ENCODE peak calls at places on chromosomes 2 and 18, in ten cellular contexts. L is thoracic aorta, O is fibroblast of lung, Q is OCI-LY7, P is coronary artery, G is endodermal cell, M is choroid plexus epithelial cell, Z is neural progenitor cell, W is stomach, F is HCT116. K is an unnamed sample.

GRCh38 chr18:58955738-58956137 is 91.1 kb downstream of the ZNF532 start:
- DNase-seq in L (no peak), O (no peak), Q (no peak), P (no peak), G (no peak), M (no peak), Z (no peak), W (no peak), F (no peak), K (no peak)

GRCh38 chr18:29250843-29251242 is 1073.9 kb upstream of the CDH2 start:
- DNase-seq in L (no peak), O (no peak), Q (no peak), P (no peak), G (no peak), M (no peak), Z (no peak), W (no peak), F (no peak), K (no peak)

GRCh38 chr2:21356076-21356856 is 232.5 kb downstream of the TDRD15 start:
- DNase-seq in L (no peak), O (no peak), Q (no peak), P (no peak), G (no peak), M (no peak), Z (no peak), W (no peak), F (no peak), K (peak; percentile 42)

GRCh38 chr2:160210599-160211138 is 10.6 kb upstream of the ITGB6 start:
- DNase-seq in L (no peak), O (peak; percentile 46), Q (peak; percentile 71), P (no peak), G (peak; percentile 94), M (peak; percentile 76), Z (peak; percentile 80), W (peak; percentile 79), F (peak; percentile 68), K (no peak)

GRCh38 chr2:144379891-144380311 is 140.0 kb downstream of the ZEB2 start:
- DNase-seq in L (no peak), O (no peak), Q (no peak), P (no peak), G (no peak), M (no peak), Z (peak; percentile 19), W (no peak), F (no peak), K (no peak)

GRCh38 chr2:239561448-239562001 is 160.7 kb upstream of the HDAC4 start:
- DNase-seq in L (no peak), O (no peak), Q (no peak), P (peak; percentile 69), G (no peak), M (peak; percentile 69), Z (no peak), W (no peak), F (no peak), K (no peak)

GRCh38 chr18:31274915-31275314 is 43.0 kb upstream of the DSG1 start:
- DNase-seq in L (no peak), O (peak; percentile 69), Q (no peak), P (no peak), G (no peak), M (peak; percentile 74), Z (no peak), W (peak; percentile 76), F (peak; percentile 66), K (peak; percentile 41)

GRCh38 chr2:219368690-219369108 is 19.0 kb downstream of the DNPEP start:
- DNase-seq in L (no peak), O (peak; percentile 96), Q (no peak), P (no peak), G (no peak), M (peak; percentile 85), Z (no peak), W (no peak), F (no peak), K (no peak)

GRCh38 chr2:218036371-218036770 is 32.7 kb upstream of the RUFY4 start:
- DNase-seq in L (no peak), O (no peak), Q (no peak), P (no peak), G (peak; percentile 39), M (peak; percentile 23), Z (no peak), W (no peak), F (no peak), K (no peak)

GRCh38 chr2:216687111-216687510 is 8.2 kb downstream of the IGFBP5 start:
- DNase-seq in L (no peak), O (no peak), Q (no peak), P (no peak), G (no peak), M (no peak), Z (no peak), W (no peak), F (no peak), K (no peak)

GRCh38 chr2:177264209-177264538 is 353 bp downstream of the NFE2L2 start:
- DNase-seq in L (no peak), O (no peak), Q (no peak), P (no peak), G (no peak), M (peak; percentile 58), Z (peak; percentile 75), W (peak; percentile 36), F (no peak), K (no peak)

GRCh38 chr18:36155960-36156757 is 26.5 kb downstream of the ELP2 start:
- DNase-seq in L (no peak), O (peak; percentile 78), Q (no peak), P (no peak), G (no peak), M (no peak), Z (no peak), W (no peak), F (no peak), K (peak; percentile 40)

GRCh38 chr18:44133483-44133882 is 547.2 kb upstream of the SETBP1 start:
- DNase-seq in L (no peak), O (peak; percentile 71), Q (no peak), P (no peak), G (no peak), M (no peak), Z (no peak), W (no peak), F (no peak), K (no peak)

GRCh38 chr2:3620834-3621233 is 25.9 kb downstream of the COLEC11 start:
- DNase-seq in L (no peak), O (peak; percentile 42), Q (no peak), P (no peak), G (no peak), M (peak; percentile 96), Z (no peak), W (no peak), F (no peak), K (peak; percentile 29)

GRCh38 chr18:55861266-55861665 is 273.3 kb upstream of the TCF4 start:
- DNase-seq in L (no peak), O (peak; percentile 65), Q (no peak), P (no peak), G (peak; percentile 75), M (peak; percentile 75), Z (peak; percentile 49), W (no peak), F (no peak), K (no peak)
- TF ChIP-seq CTCF in L (peak; percentile 18), O (peak; percentile 59), Q (peak; percentile 30), P (no peak), G (peak; percentile 74), M (peak; percentile 81), Z (peak; percentile 57), W (no peak), F (no peak), K (peak; percentile 79)

GRCh38 chr2:210503622-210504300 is 27.2 kb upstream of the LANCL1 start:
- DNase-seq in L (no peak), O (peak; percentile 17), Q (no peak), P (no peak), G (no peak), M (peak; percentile 14), Z (peak; percentile 34), W (no peak), F (no peak), K (no peak)

GRCh38 chr2:210502997-210503621 is 26.6 kb upstream of the LANCL1 start:
- DNase-seq in L (no peak), O (peak; percentile 33), Q (peak; percentile 48), P (no peak), G (peak; percentile 72), M (peak; percentile 71), Z (peak; percentile 57), W (peak; percentile 57), F (peak; percentile 13), K (no peak)
- H3K4me3 ChIP-seq in L (peak overlapping the region; percentile 58), O (peak overlapping the region; percentile 33), Q (no peak overlapping the region), P (peak overlapping the region; percentile 55), G (no peak overlapping the region), M (peak overlapping the region; percentile 30), Z (no peak overlapping the region), W (peak overlapping the region; percentile 17), F (no peak overlapping the region), K (peak overlapping the region; percentile 46)

GRCh38 chr2:237735762-237736161 is 62.8 kb upstream of the RBM44 start:
- DNase-seq in L (no peak), O (no peak), Q (no peak), P (no peak), G (no peak), M (no peak), Z (no peak), W (no peak), F (no peak), K (no peak)
- TF ChIP-seq CTCF in L (no peak), O (no peak), Q (no peak), P (no peak), G (peak; percentile 32), M (no peak), Z (no peak), W (no peak), F (no peak), K (no peak)

GRCh38 chr2:234580686-234581085 is 83.8 kb upstream of the ARL4C start:
- DNase-seq in L (no peak), O (peak; percentile 45), Q (no peak), P (no peak), G (no peak), M (no peak), Z (no peak), W (no peak), F (no peak), K (no peak)

GRCh38 chr2:234577191-234577590 is 80.3 kb upstream of the ARL4C start:
- DNase-seq in L (no peak), O (no peak), Q (no peak), P (no peak), G (no peak), M (no peak), Z (no peak), W (no peak), F (no peak), K (no peak)

GRCh38 chr2:234583331-234583730 is 86.5 kb upstream of the ARL4C start:
- DNase-seq in L (no peak), O (no peak), Q (no peak), P (no peak), G (no peak), M (no peak), Z (no peak), W (no peak), F (no peak), K (no peak)

GRCh38 chr2:234579231-234579962 is 82.5 kb upstream of the ARL4C start:
- DNase-seq in L (no peak), O (peak; percentile 39), Q (no peak), P (no peak), G (no peak), M (no peak), Z (no peak), W (no peak), F (no peak), K (no peak)

DNA sequence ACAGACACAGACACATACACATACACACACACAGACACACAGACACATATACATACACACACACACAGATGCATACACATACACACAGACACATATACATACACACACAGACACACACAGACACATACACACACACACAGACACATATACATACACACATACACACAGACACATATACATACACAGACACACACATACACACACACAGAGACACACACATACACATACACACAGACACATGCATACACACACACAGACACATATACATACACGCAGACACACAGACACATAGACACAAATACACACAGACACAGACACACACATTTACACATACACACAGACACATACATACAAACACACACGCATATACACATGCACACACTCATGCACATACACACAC is 81.5 kb upstream of the ARL4C start:
- DNase-seq in L (no peak), O (no peak), Q (no peak), P (no peak), G (no peak), M (no peak), Z (no peak), W (no peak), F (no peak), K (no peak)
- H3K4me3 ChIP-seq in L (no peak overlapping the region), O (no peak overlapping the region), Q (no peak overlapping the region), P (no peak overlapping the region), G (no peak overlapping the region), M (no peak overlapping the region), Z (no peak overlapping the region), W (no peak overlapping the region), F (no peak overlapping the region), K (no peak overlapping the region)